ENCODE peak calls at places on chromosomes 2 and 18, in nine cellular contexts. Z is dorsolateral prefrontal cortex, W is A549, N is IMR-90, B is spleen, X is fibroblast of lung, T is brain microvascular endothelial cell, E is endodermal cell, Q is thoracic aorta. O is an unnamed sample.
A peak's percentile ranks its signal among the peaks of the same experiment; 100 is the strongest.

GRCh38 chr2:235098736-235099494 is 147.1 kb downstream of the SH3BP4 start:
- DNase-seq in Z (no peak), W (no peak), N (peak; percentile 43), B (no peak), X (peak; percentile 81), T (no peak), E (no peak), Q (no peak), O (no peak)

GRCh38 chr2:35204881-35205280 is 1150.7 kb upstream of the CRIM1 start:
- DNase-seq in Z (no peak), W (no peak), N (no peak), B (no peak), X (no peak), T (no peak), E (no peak), Q (no peak), O (no peak)

GRCh38 chr18:41077076-41077475 is 878.0 kb upstream of the PIK3C3 start:
- DNase-seq in Z (no peak), W (no peak), N (no peak), B (no peak), X (peak; percentile 55), T (no peak), E (no peak), Q (no peak), O (no peak)

GRCh38 chr2:120562218-120563005 is 173.3 kb upstream of the GLI2 start:
- DNase-seq in Z (no peak), W (no peak), N (no peak), B (no peak), X (no peak), T (no peak), E (no peak), Q (no peak), O (no peak)

GRCh38 chr2:84338069-84338468 is 121.0 kb downstream of the SUCLG1 start:
- DNase-seq in Z (no peak), W (no peak), N (no peak), B (no peak), X (peak; percentile 8), T (no peak), E (no peak), Q (no peak), O (no peak)

GRCh38 chr2:1974391-1974790 is 230.1 kb upstream of the PXDN start:
- DNase-seq in Z (no peak), W (no peak), N (no peak), B (no peak), X (peak; percentile 95), T (peak; percentile 99), E (no peak), Q (no peak), O (no peak)

GRCh38 chr18:69250305-69251151 is 150.2 kb upstream of the DOK6 start:
- DNase-seq in Z (no peak), W (no peak), N (peak; percentile 55), B (no peak), X (peak; percentile 70), T (peak; percentile 28), E (no peak), Q (no peak), O (no peak)

GRCh38 chr18:78703297-78703696 is 276.3 kb upstream of the SALL3 start:
- DNase-seq in Z (no peak), W (no peak), N (no peak), B (no peak), X (no peak), T (no peak), E (no peak), Q (no peak), O (no peak)

GRCh38 chr2:37366773-37367172 is 22.3 kb downstream of the QPCT start:
- DNase-seq in Z (no peak), W (no peak), N (no peak), B (no peak), X (no peak), T (no peak), E (peak; percentile 30), Q (no peak), O (no peak)

GRCh38 chr2:216286616-216287231 is 85.6 kb downstream of the MARCHF4 start:
- DNase-seq in Z (no peak), W (no peak), N (no peak), B (no peak), X (no peak), T (peak; percentile 53), E (peak; percentile 75), Q (no peak), O (no peak)

GRCh38 chr18:78618726-78619125 is 360.9 kb upstream of the SALL3 start:
- DNase-seq in Z (no peak), W (no peak), N (no peak), B (no peak), X (no peak), T (no peak), E (peak; percentile 13), Q (no peak), O (no peak)

GRCh38 chr2:138035597-138036217 is 71.4 kb downstream of the HNMT start:
- DNase-seq in Z (no peak), W (no peak), N (no peak), B (no peak), X (peak; percentile 32), T (no peak), E (no peak), Q (no peak), O (no peak)

GRCh38 chr2:25845843-25846505 is 32.3 kb downstream of the ASXL2 start:
- DNase-seq in Z (no peak), W (no peak), N (peak; percentile 28), B (no peak), X (peak; percentile 66), T (peak; percentile 51), E (no peak), Q (no peak), O (no peak)

GRCh38 chr2:46407852-46408455 is 71.4 kb upstream of the TMEM247 start:
- DNase-seq in Z (no peak), W (no peak), N (no peak), B (no peak), X (no peak), T (no peak), E (no peak), Q (no peak), O (no peak)

GRCh38 chr2:144943986-144944385 is 424.1 kb upstream of the ZEB2 start:
- DNase-seq in Z (no peak), W (no peak), N (peak; percentile 49), B (no peak), X (peak; percentile 77), T (peak; percentile 53), E (no peak), Q (no peak), O (no peak)

GRCh38 chr18:54020346-54020745 is 204.1 kb downstream of the MBD2 start:
- DNase-seq in Z (no peak), W (no peak), N (no peak), B (no peak), X (peak; percentile 25), T (no peak), E (no peak), Q (no peak), O (no peak)

GRCh38 chr2:155701721-155702120 is 630.8 kb downstream of the NR4A2 start:
- DNase-seq in Z (no peak), W (no peak), N (no peak), B (no peak), X (no peak), T (no peak), E (no peak), Q (no peak), O (no peak)

GRCh38 chr2:86240251-86240650 is 41.0 kb downstream of the MRPL35 start:
- DNase-seq in Z (no peak), W (no peak), N (no peak), B (no peak), X (no peak), T (no peak), E (no peak), Q (no peak), O (no peak)

GRCh38 chr18:10365021-10365420 is 89.4 kb upstream of the APCDD1 start:
- DNase-seq in Z (no peak), W (no peak), N (no peak), B (no peak), X (no peak), T (no peak), E (no peak), Q (no peak), O (no peak)
- H3K27ac ChIP-seq in Z (no peak overlapping the region), W (no peak overlapping the region), N (no peak overlapping the region), B (no peak overlapping the region), X (no peak overlapping the region), T (no peak overlapping the region), E (no peak overlapping the region), Q (no peak overlapping the region), O (no peak overlapping the region)

GRCh38 chr2:121992700-121993099 is 237.2 kb downstream of the TSN start:
- DNase-seq in Z (no peak), W (no peak), N (no peak), B (no peak), X (no peak), T (no peak), E (peak; percentile 82), Q (no peak), O (no peak)
- TF ChIP-seq CTCF in Z (no peak), W (no peak), N (no peak), B (no peak), X (no peak), T (no peak), E (peak; percentile 59), Q (no peak), O (no peak)

DNA sequence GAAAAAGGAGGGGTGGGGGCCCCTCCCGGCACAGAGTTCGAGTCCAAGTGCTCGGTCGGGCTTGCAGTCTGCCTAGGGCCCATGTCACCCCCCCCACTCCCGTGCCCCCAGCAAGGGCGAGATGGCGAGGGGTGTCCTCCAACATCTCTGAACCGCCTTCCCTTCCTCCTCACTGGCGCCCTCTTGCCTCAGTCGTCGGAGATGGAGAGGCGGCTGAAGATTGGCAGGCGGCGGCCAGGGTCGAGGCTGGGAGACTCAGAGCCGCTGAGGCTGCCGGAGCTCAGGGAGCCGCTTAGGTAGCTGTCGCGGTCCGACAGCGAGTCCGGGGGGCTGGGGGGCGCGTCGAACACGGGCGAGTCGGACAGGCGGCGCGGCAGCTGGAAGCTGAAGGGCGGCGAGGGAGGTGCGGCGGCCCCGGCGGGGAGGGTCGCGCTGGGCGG is 2.3 kb downstream of the ZFP36L2 start:
- DNase-seq in Z (peak; percentile 44), W (no peak), N (peak; percentile 72), B (peak; percentile 93), X (peak; percentile 69), T (peak; percentile 55), E (peak; percentile 91), Q (no peak), O (peak; percentile 70)
- H3K27ac ChIP-seq in Z (peak overlapping the region; percentile 85), W (peak overlapping the region; percentile 98), N (peak overlapping the region; percentile 96), B (peak overlapping the region; percentile 98), X (peak overlapping the region; percentile 84), T (peak overlapping the region; percentile 82), E (peak overlapping the region; percentile 26), Q (peak overlapping the region; percentile 99), O (peak overlapping the region; percentile 92)

GRCh38 chr2:197555467-197555866 is 39.6 kb downstream of the MOB4 start:
- DNase-seq in Z (no peak), W (no peak), N (no peak), B (no peak), X (no peak), T (no peak), E (no peak), Q (no peak), O (no peak)

GRCh38 chr2:197556456-197556855 is 40.6 kb downstream of the MOB4 start:
- DNase-seq in Z (no peak), W (no peak), N (peak; percentile 8), B (no peak), X (peak; percentile 24), T (no peak), E (no peak), Q (no peak), O (no peak)

GRCh38 chr2:197558393-197558792 is 42.5 kb downstream of the MOB4 start:
- DNase-seq in Z (no peak), W (no peak), N (no peak), B (no peak), X (no peak), T (no peak), E (no peak), Q (no peak), O (no peak)

GRCh38 chr2:197559656-197560055 is 43.8 kb downstream of the MOB4 start:
- DNase-seq in Z (no peak), W (no peak), N (no peak), B (no peak), X (peak; percentile 54), T (no peak), E (no peak), Q (no peak), O (no peak)

GRCh38 chr2:197560146-197560665 is 44.3 kb downstream of the MOB4 start:
- DNase-seq in Z (no peak), W (no peak), N (no peak), B (no peak), X (no peak), T (no peak), E (no peak), Q (no peak), O (no peak)
- TF ChIP-seq CTCF in Z (no peak), W (no peak), N (no peak), B (no peak), X (no peak), T (no peak), E (no peak), Q (no peak), O (no peak)